ENCODE peak calls at places on chromosomes 2 and 18, in four cellular contexts. One of them, this sample, is unnamed.
A peak's percentile ranks its signal among the peaks of the same experiment; 100 is the strongest.

GRCh38 chr2:78967294-78967693 is 58.2 kb upstream of the REG3G start:
- DNase-seq in astrocyte: no peak
- DNase-seq in HL-60: no peak
- DNase-seq in heart left ventricle: no peak
- DNase-seq in this sample: no peak

GRCh38 chr2:28681216-28681981 is 70.2 kb upstream of the PPP1CB start:
- DNase-seq in astrocyte: peak; percentile 75
- DNase-seq in HL-60: no peak
- DNase-seq in heart left ventricle: no peak
- DNase-seq in this sample: no peak

GRCh38 chr2:214261683-214262082 is 149.2 kb upstream of the VWC2L start:
- DNase-seq in astrocyte: peak; percentile 22
- DNase-seq in HL-60: no peak
- DNase-seq in heart left ventricle: no peak
- DNase-seq in this sample: no peak

GRCh38 chr2:36371963-36372391 is 16.4 kb downstream of the CRIM1 start:
- DNase-seq in astrocyte: peak; percentile 90
- DNase-seq in HL-60: no peak
- DNase-seq in heart left ventricle: no peak
- DNase-seq in this sample: no peak

GRCh38 chr18:79798999-79799370 is 1.2 kb downstream of the KCNG2 start:
- DNase-seq in astrocyte: no peak
- DNase-seq in HL-60: no peak
- DNase-seq in heart left ventricle: peak; percentile 11
- DNase-seq in this sample: no peak

GRCh38 chr2:218341381-218341780 is 15.3 kb upstream of the CATIP start:
- DNase-seq in astrocyte: no peak
- DNase-seq in HL-60: no peak
- DNase-seq in heart left ventricle: no peak
- DNase-seq in this sample: no peak

GRCh38 chr2:117272975-117273671 is 541.4 kb upstream of the DDX18 start:
- DNase-seq in astrocyte: no peak
- DNase-seq in HL-60: no peak
- DNase-seq in heart left ventricle: no peak
- DNase-seq in this sample: no peak

GRCh38 chr2:2757764-2758163 is 426.7 kb upstream of the MYT1L start:
- DNase-seq in astrocyte: no peak
- DNase-seq in HL-60: no peak
- DNase-seq in heart left ventricle: no peak
- DNase-seq in this sample: no peak

GRCh38 chr2:120436460-120436739 is 90.5 kb downstream of the INHBB start:
- DNase-seq in astrocyte: no peak
- DNase-seq in HL-60: no peak
- DNase-seq in heart left ventricle: peak; percentile 48
- DNase-seq in this sample: peak; percentile 48

GRCh38 chr2:202375006-202375610 is 1.0 kb upstream of the BMPR2 start:
- DNase-seq in astrocyte: peak; percentile 89
- DNase-seq in HL-60: no peak
- DNase-seq in heart left ventricle: peak; percentile 73
- DNase-seq in this sample: peak; percentile 70

GRCh38 chr2:30024281-30024680 is 102.9 kb upstream of the ALK start:
- DNase-seq in astrocyte: no peak
- DNase-seq in HL-60: no peak
- DNase-seq in heart left ventricle: no peak
- DNase-seq in this sample: no peak

GRCh38 chr2:132776271-132776670 is 106.3 kb upstream of the LYPD1 start:
- DNase-seq in astrocyte: no peak
- DNase-seq in HL-60: no peak
- DNase-seq in heart left ventricle: no peak
- DNase-seq in this sample: no peak

GRCh38 chr2:238689331-238689730 is 158.6 kb upstream of the TWIST2 start:
- DNase-seq in astrocyte: no peak
- DNase-seq in HL-60: no peak
- DNase-seq in heart left ventricle: no peak
- DNase-seq in this sample: no peak

GRCh38 chr2:181122601-181123000 is 142.2 kb downstream of the UBE2E3 start:
- DNase-seq in astrocyte: no peak
- DNase-seq in HL-60: no peak
- DNase-seq in heart left ventricle: no peak
- DNase-seq in this sample: no peak

GRCh38 chr2:109142416-109143210 is 13.6 kb downstream of the SH3RF3 start:
- DNase-seq in astrocyte: no peak
- DNase-seq in HL-60: no peak
- DNase-seq in heart left ventricle: no peak
- DNase-seq in this sample: no peak

GRCh38 chr2:189601043-189601442 is 20.5 kb upstream of the SLC40A1 start:
- DNase-seq in astrocyte: peak; percentile 60
- DNase-seq in HL-60: no peak
- DNase-seq in heart left ventricle: no peak
- DNase-seq in this sample: no peak

GRCh38 chr2:127621981-127622431 is 23.9 kb upstream of the GPR17 start:
- DNase-seq in astrocyte: no peak
- DNase-seq in HL-60: no peak
- DNase-seq in heart left ventricle: no peak
- DNase-seq in this sample: no peak

GRCh38 chr2:232204457-232204931 is 174.1 kb upstream of the ALPP start:
- DNase-seq in astrocyte: peak; percentile 65
- DNase-seq in HL-60: no peak
- DNase-seq in heart left ventricle: peak; percentile 57
- DNase-seq in this sample: peak; percentile 49

GRCh38 chr2:80231421-80231820 is 73.1 kb downstream of the LRRTM1 start:
- DNase-seq in astrocyte: no peak
- DNase-seq in HL-60: no peak
- DNase-seq in heart left ventricle: no peak
- DNase-seq in this sample: no peak

GRCh38 chr2:230693411-230693810 is 19.2 kb upstream of the CAB39 start:
- DNase-seq in astrocyte: no peak
- DNase-seq in HL-60: no peak
- DNase-seq in heart left ventricle: no peak
- DNase-seq in this sample: no peak

GRCh38 chr2:45008296-45009129 is 739 bp downstream of the SIX2 start:
- DNase-seq in astrocyte: no peak
- DNase-seq in HL-60: peak; percentile 11
- DNase-seq in heart left ventricle: peak; percentile 42
- DNase-seq in this sample: no peak

GRCh38 chr2:159713691-159714585 is 1.6 kb downstream of the MARCHF7 start:
- DNase-seq in astrocyte: peak; percentile 71
- DNase-seq in HL-60: no peak
- DNase-seq in heart left ventricle: no peak
- DNase-seq in this sample: no peak

GRCh38 chr2:203759692-203760365 is 53.4 kb downstream of the CD28 start:
- DNase-seq in astrocyte: peak; percentile 91
- DNase-seq in HL-60: no peak
- DNase-seq in heart left ventricle: no peak
- DNase-seq in this sample: no peak

GRCh38 chr2:74447230-74447999 is 5.7 kb upstream of the RTKN start:
- DNase-seq in astrocyte: no peak
- DNase-seq in HL-60: no peak
- DNase-seq in heart left ventricle: no peak
- DNase-seq in this sample: no peak

GRCh38 chr2:17482651-17483050 is 35.6 kb downstream of the RAD51AP2 start:
- DNase-seq in astrocyte: peak; percentile 60
- DNase-seq in HL-60: no peak
- DNase-seq in heart left ventricle: no peak
- DNase-seq in this sample: no peak

GRCh38 chr18:50297621-50298442 is 10.3 kb upstream of the CXXC1 start:
- DNase-seq in astrocyte: peak; percentile 65
- DNase-seq in HL-60: peak; percentile 88
- DNase-seq in heart left ventricle: peak; percentile 89
- DNase-seq in this sample: peak; percentile 80

GRCh38 chr18:63617049-63617995 is 26.7 kb downstream of the SERPINB4 start:
- DNase-seq in astrocyte: no peak
- DNase-seq in HL-60: no peak
- DNase-seq in heart left ventricle: no peak
- DNase-seq in this sample: no peak

GRCh38 chr2:67389286-67389685 is 7.8 kb upstream of the ETAA1 start:
- DNase-seq in astrocyte: peak; percentile 74
- DNase-seq in HL-60: no peak
- DNase-seq in heart left ventricle: no peak
- DNase-seq in this sample: no peak

GRCh38 chr2:82993631-82994030 is 1465.4 kb downstream of the SUCLG1 start:
- DNase-seq in astrocyte: peak; percentile 32
- DNase-seq in HL-60: no peak
- DNase-seq in heart left ventricle: no peak
- DNase-seq in this sample: no peak

GRCh38 chr2:68467077-68467960 is at the start of the genes APLF and FBXO48:
- DNase-seq in astrocyte: peak; percentile 98
- DNase-seq in HL-60: peak; percentile 97
- DNase-seq in heart left ventricle: peak; percentile 98
- DNase-seq in this sample: peak; percentile 98

DNA sequence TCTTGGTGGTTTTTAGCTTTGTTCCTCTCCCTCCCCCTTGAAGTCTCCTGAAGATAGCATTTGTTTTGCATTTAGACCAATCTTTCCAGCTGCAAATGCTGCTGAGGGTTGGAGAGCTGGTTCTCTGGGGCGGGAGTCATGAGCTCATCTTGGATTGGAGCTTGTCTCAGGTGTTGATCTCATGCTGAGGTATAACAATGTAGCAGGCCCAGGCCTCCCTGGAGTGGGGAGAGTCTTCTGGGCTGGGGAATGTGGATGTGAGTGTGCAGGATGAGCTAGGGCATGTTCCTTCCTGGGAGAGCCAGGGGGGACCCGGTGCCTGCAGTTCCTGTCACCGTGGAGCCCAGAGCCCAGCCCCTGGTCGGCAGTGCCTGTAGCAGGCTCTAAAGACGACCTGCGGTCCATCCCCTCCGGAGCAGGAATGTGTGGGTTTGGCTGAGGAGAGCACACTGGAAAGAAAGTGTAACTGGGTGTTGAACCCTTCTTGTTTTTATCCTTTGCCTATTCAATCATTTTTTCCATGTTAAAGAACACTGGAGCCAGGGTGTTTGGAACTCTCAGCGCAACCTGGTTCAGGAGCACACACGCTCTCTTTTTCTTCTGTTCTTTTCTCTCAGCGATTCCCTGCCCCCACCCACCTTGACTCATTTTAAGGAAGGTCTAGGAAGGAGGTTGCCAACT is 2.7 kb downstream of the ZNF532 start:
- DNase-seq in astrocyte: peak; percentile 70
- DNase-seq in HL-60: no peak
- DNase-seq in heart left ventricle: no peak
- DNase-seq in this sample: no peak
- H3K4me3 ChIP-seq in astrocyte: peak overlapping the region; percentile 34
- H3K4me3 ChIP-seq in HL-60: no peak overlapping the region
- H3K4me3 ChIP-seq in heart left ventricle: peak overlapping the region; percentile 51
- H3K4me3 ChIP-seq in this sample: peak overlapping the region; percentile 73

GRCh38 chr2:54366487-54367280 is 89.4 kb upstream of the SPTBN1 start:
- DNase-seq in astrocyte: peak; percentile 22
- DNase-seq in HL-60: no peak
- DNase-seq in heart left ventricle: no peak
- DNase-seq in this sample: no peak

GRCh38 chr2:54373855-54374254 is 82.3 kb upstream of the SPTBN1 start:
- DNase-seq in astrocyte: no peak
- DNase-seq in HL-60: no peak
- DNase-seq in heart left ventricle: no peak
- DNase-seq in this sample: no peak

GRCh38 chr2:54371461-54372065 is 84.6 kb upstream of the SPTBN1 start:
- DNase-seq in astrocyte: no peak
- DNase-seq in HL-60: no peak
- DNase-seq in heart left ventricle: no peak
- DNase-seq in this sample: no peak

GRCh38 chr2:54372361-54372760 is 83.8 kb upstream of the SPTBN1 start:
- DNase-seq in astrocyte: no peak
- DNase-seq in HL-60: no peak
- DNase-seq in heart left ventricle: no peak
- DNase-seq in this sample: no peak

GRCh38 chr2:54370405-54371104 is 85.6 kb upstream of the SPTBN1 start:
- DNase-seq in astrocyte: no peak
- DNase-seq in HL-60: no peak
- DNase-seq in heart left ventricle: peak; percentile 62
- DNase-seq in this sample: peak; percentile 32
- H3K4me3 ChIP-seq in astrocyte: no peak overlapping the region
- H3K4me3 ChIP-seq in HL-60: no peak overlapping the region
- H3K4me3 ChIP-seq in heart left ventricle: no peak overlapping the region
- H3K4me3 ChIP-seq in this sample: no peak overlapping the region

DNA sequence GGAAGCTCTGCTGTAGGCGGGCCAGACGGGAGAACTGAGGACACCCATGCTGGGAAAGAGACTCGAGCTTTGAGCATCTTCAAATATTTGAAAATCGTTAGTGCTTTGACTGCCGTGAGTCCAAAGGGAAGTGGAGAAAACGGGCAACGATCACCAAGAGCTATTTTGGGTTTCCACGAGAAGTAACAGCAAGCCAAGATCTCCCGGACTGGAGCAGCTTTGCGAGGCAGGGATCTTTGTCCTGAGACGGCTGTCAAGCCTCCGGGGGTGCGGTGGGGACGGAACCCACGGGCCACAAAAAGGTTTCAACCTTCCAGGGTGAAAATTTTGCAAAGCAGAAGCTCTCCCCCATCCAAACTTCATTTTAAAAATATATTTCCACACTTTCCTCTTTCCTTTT is 195.8 kb downstream of the NDUFA10 start:
- DNase-seq in astrocyte: no peak
- DNase-seq in HL-60: no peak
- DNase-seq in heart left ventricle: no peak
- DNase-seq in this sample: no peak
- H3K4me3 ChIP-seq in astrocyte: no peak overlapping the region
- H3K4me3 ChIP-seq in HL-60: no peak overlapping the region
- H3K4me3 ChIP-seq in heart left ventricle: no peak overlapping the region
- H3K4me3 ChIP-seq in this sample: no peak overlapping the region

GRCh38 chr2:191552036-191552435 is 125.9 kb upstream of the NABP1 start:
- DNase-seq in astrocyte: no peak
- DNase-seq in HL-60: no peak
- DNase-seq in heart left ventricle: no peak
- DNase-seq in this sample: no peak
- H3K4me3 ChIP-seq in astrocyte: no peak overlapping the region
- H3K4me3 ChIP-seq in HL-60: no peak overlapping the region
- H3K4me3 ChIP-seq in heart left ventricle: no peak overlapping the region
- H3K4me3 ChIP-seq in this sample: no peak overlapping the region

DNA sequence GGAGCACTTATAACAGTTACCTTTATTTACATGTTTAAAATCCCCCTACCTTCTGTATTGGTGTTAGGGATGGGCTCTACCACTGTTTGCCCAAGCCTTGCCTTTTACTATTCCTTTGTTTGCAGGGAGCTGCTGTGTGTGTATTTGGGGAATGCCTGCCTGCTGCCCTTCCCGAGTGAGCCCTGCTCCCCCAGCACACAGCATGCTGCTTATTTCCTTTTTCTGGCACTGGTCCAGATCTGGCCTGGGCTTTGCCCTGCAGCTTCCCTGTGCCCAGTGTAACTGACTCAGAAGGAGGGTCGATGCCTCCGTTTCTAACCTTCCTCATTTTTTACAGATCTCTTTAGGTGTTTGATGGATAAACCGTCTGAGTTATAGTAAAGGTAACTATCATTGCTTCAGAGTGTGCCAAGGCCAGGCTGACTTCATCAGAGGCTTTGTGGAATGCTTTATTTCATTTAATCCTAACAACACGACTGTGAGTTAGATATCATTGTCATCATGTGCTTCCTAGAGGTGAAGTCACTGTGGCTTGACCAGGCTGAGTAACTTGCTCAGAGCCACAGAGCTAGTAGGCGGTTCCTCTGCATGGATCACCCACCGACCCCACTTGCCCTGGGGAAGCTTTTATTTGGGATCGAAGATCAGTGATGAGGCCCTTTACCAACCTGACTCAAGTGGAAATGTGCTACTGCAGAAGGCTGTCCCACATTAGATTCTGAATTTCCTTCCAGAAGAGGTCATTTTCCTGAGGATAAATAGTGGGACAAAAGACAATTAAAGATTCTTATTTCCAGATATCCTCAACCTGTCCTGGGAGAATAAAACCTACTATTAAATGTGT is 238.8 kb downstream of the ZNF407 start:
- DNase-seq in astrocyte: peak; percentile 45
- DNase-seq in HL-60: no peak
- DNase-seq in heart left ventricle: peak; percentile 34
- DNase-seq in this sample: peak; percentile 22
- H3K4me3 ChIP-seq in astrocyte: no peak overlapping the region
- H3K4me3 ChIP-seq in HL-60: no peak overlapping the region
- H3K4me3 ChIP-seq in heart left ventricle: no peak overlapping the region
- H3K4me3 ChIP-seq in this sample: no peak overlapping the region